ENCODE peak calls at places on chromosome 6, in eight cellular contexts. One of them, this sample, is unnamed.

GRCh38 chr6:25998379-25998778 is 35.8 kb downstream of the TRIM38 start:
- DNase-seq in body of pancreas: no peak
- DNase-seq in testis: no peak
- DNase-seq in aorta: no peak
- DNase-seq in caudate nucleus: no peak
- DNase-seq in heart left ventricle: no peak
- DNase-seq in naive thymus-derived CD4-positive, alpha-beta T cell: no peak
- DNase-seq in sigmoid colon: no peak
- DNase-seq in this sample: no peak

GRCh38 chr6:42890311-42891198 is 11.1 kb downstream of the RPL7L1 start:
- DNase-seq in caudate nucleus: peak
- DNase-seq in testis: peak
- DNase-seq in body of pancreas: peak
- DNase-seq in naive thymus-derived CD4-positive, alpha-beta T cell: peak
- DNase-seq in sigmoid colon: peak
- DNase-seq in aorta: peak
- DNase-seq in heart left ventricle: peak
- DNase-seq in this sample: peak

GRCh38 chr6:33411632-33412005 is 805 bp downstream of the PHF1 start:
- DNase-seq in sigmoid colon: no peak
- DNase-seq in heart left ventricle: no peak
- DNase-seq in naive thymus-derived CD4-positive, alpha-beta T cell: no peak
- DNase-seq in aorta: no peak
- DNase-seq in testis: no peak
- DNase-seq in body of pancreas: no peak
- DNase-seq in caudate nucleus: no peak
- DNase-seq in this sample: no peak

GRCh38 chr6:73286752-73287151 is 23.8 kb upstream of the KHDC1 start:
- DNase-seq in body of pancreas: no peak
- DNase-seq in heart left ventricle: no peak
- DNase-seq in caudate nucleus: no peak
- DNase-seq in sigmoid colon: no peak
- DNase-seq in aorta: no peak
- DNase-seq in testis: no peak
- DNase-seq in naive thymus-derived CD4-positive, alpha-beta T cell: no peak
- DNase-seq in this sample: no peak

GRCh38 chr6:107786179-107786578 is 37.9 kb downstream of the SCML4 start:
- DNase-seq in body of pancreas: no peak
- DNase-seq in heart left ventricle: no peak
- DNase-seq in aorta: no peak
- DNase-seq in sigmoid colon: no peak
- DNase-seq in caudate nucleus: no peak
- DNase-seq in naive thymus-derived CD4-positive, alpha-beta T cell: no peak
- DNase-seq in testis: no peak
- DNase-seq in this sample: no peak

GRCh38 chr6:52675372-52675771 is 4.5 kb downstream of the TMEM14A start:
- DNase-seq in sigmoid colon: no peak
- DNase-seq in body of pancreas: no peak
- DNase-seq in naive thymus-derived CD4-positive, alpha-beta T cell: no peak
- DNase-seq in testis: no peak
- DNase-seq in aorta: no peak
- DNase-seq in heart left ventricle: no peak
- DNase-seq in caudate nucleus: no peak
- DNase-seq in this sample: no peak

GRCh38 chr6:122609881-122610689 is at the start of gene PKIB:
- DNase-seq in sigmoid colon: peak
- DNase-seq in testis: peak
- DNase-seq in aorta: peak
- DNase-seq in body of pancreas: peak
- DNase-seq in heart left ventricle: peak
- DNase-seq in caudate nucleus: peak
- DNase-seq in naive thymus-derived CD4-positive, alpha-beta T cell: peak
- DNase-seq in this sample: peak

GRCh38 chr6:46888578-46888977 is 33.2 kb downstream of the ADGRF5 start:
- DNase-seq in body of pancreas: no peak
- DNase-seq in sigmoid colon: no peak
- DNase-seq in naive thymus-derived CD4-positive, alpha-beta T cell: no peak
- DNase-seq in aorta: no peak
- DNase-seq in heart left ventricle: no peak
- DNase-seq in caudate nucleus: no peak
- DNase-seq in testis: no peak
- DNase-seq in this sample: no peak

GRCh38 chr6:159691963-159692287 is 1.1 kb downstream of the SOD2 start:
- DNase-seq in caudate nucleus: no peak
- DNase-seq in sigmoid colon: no peak
- DNase-seq in testis: no peak
- DNase-seq in naive thymus-derived CD4-positive, alpha-beta T cell: no peak
- DNase-seq in aorta: no peak
- DNase-seq in body of pancreas: no peak
- DNase-seq in heart left ventricle: no peak
- DNase-seq in this sample: no peak

GRCh38 chr6:6843057-6843627 is 254.6 kb downstream of the LY86 start:
- DNase-seq in caudate nucleus: no peak
- DNase-seq in sigmoid colon: no peak
- DNase-seq in testis: no peak
- DNase-seq in heart left ventricle: no peak
- DNase-seq in body of pancreas: no peak
- DNase-seq in aorta: no peak
- DNase-seq in naive thymus-derived CD4-positive, alpha-beta T cell: no peak
- DNase-seq in this sample: no peak

GRCh38 chr6:85364354-85364753 is 85.5 kb upstream of the NT5E start:
- DNase-seq in body of pancreas: no peak
- DNase-seq in testis: no peak
- DNase-seq in naive thymus-derived CD4-positive, alpha-beta T cell: no peak
- DNase-seq in aorta: no peak
- DNase-seq in sigmoid colon: no peak
- DNase-seq in heart left ventricle: no peak
- DNase-seq in caudate nucleus: no peak
- DNase-seq in this sample: peak

GRCh38 chr6:19472850-19473249 is 364.3 kb upstream of the ID4 start:
- DNase-seq in sigmoid colon: no peak
- DNase-seq in aorta: no peak
- DNase-seq in body of pancreas: no peak
- DNase-seq in testis: no peak
- DNase-seq in heart left ventricle: no peak
- DNase-seq in naive thymus-derived CD4-positive, alpha-beta T cell: no peak
- DNase-seq in caudate nucleus: no peak
- DNase-seq in this sample: no peak

GRCh38 chr6:43308101-43308989 is at the start of gene CRIP3:
- DNase-seq in naive thymus-derived CD4-positive, alpha-beta T cell: peak
- DNase-seq in body of pancreas: peak
- DNase-seq in testis: peak
- DNase-seq in sigmoid colon: no peak
- DNase-seq in caudate nucleus: no peak
- DNase-seq in heart left ventricle: peak
- DNase-seq in aorta: no peak
- DNase-seq in this sample: no peak

GRCh38 chr6:36949636-36950035 is 4.9 kb upstream of the PI16 start:
- DNase-seq in testis: no peak
- DNase-seq in aorta: no peak
- DNase-seq in caudate nucleus: no peak
- DNase-seq in naive thymus-derived CD4-positive, alpha-beta T cell: no peak
- DNase-seq in body of pancreas: no peak
- DNase-seq in heart left ventricle: no peak
- DNase-seq in sigmoid colon: no peak
- DNase-seq in this sample: no peak

GRCh38 chr6:25278914-25279747 is at the start of gene CARMIL1:
- DNase-seq in body of pancreas: peak
- DNase-seq in sigmoid colon: peak
- DNase-seq in aorta: peak
- DNase-seq in heart left ventricle: peak
- DNase-seq in testis: peak
- DNase-seq in naive thymus-derived CD4-positive, alpha-beta T cell: peak
- DNase-seq in caudate nucleus: peak
- DNase-seq in this sample: peak

GRCh38 chr6:169343886-169344525 is 90.4 kb upstream of the THBS2 start:
- DNase-seq in heart left ventricle: no peak
- DNase-seq in sigmoid colon: no peak
- DNase-seq in caudate nucleus: no peak
- DNase-seq in body of pancreas: no peak
- DNase-seq in naive thymus-derived CD4-positive, alpha-beta T cell: no peak
- DNase-seq in aorta: no peak
- DNase-seq in testis: no peak
- DNase-seq in this sample: no peak

GRCh38 chr6:1153696-1154245 is 158.1 kb upstream of the FOXQ1 start:
- DNase-seq in aorta: no peak
- DNase-seq in heart left ventricle: no peak
- DNase-seq in caudate nucleus: no peak
- DNase-seq in body of pancreas: no peak
- DNase-seq in sigmoid colon: no peak
- DNase-seq in naive thymus-derived CD4-positive, alpha-beta T cell: no peak
- DNase-seq in testis: no peak
- DNase-seq in this sample: no peak

GRCh38 chr6:28124350-28124970 is at the start of gene ZSCAN16:
- DNase-seq in body of pancreas: peak
- DNase-seq in aorta: peak
- DNase-seq in heart left ventricle: peak
- DNase-seq in testis: peak
- DNase-seq in caudate nucleus: peak
- DNase-seq in sigmoid colon: peak
- DNase-seq in naive thymus-derived CD4-positive, alpha-beta T cell: peak
- DNase-seq in this sample: peak

DNA sequence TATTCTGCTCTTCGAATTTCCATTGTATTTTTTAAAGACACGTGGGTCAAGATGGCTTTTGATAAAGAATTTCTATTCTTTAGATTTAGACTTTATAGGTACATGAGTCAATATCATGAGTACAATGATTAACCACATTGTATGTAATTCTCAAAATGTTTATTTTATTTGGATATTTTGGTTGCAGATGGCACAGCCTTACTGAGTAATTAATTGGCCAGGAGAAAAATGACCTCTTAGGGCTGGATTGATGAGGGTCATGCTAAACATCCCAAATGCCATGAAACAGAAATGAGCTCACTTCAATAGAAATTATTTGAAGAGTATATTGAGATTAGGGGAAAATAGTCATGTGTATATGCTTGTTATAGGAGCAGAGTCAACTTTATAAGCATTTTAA is 131.2 kb upstream of the CCN2 start:
- DNase-seq in body of pancreas: no peak
- DNase-seq in testis: no peak
- DNase-seq in aorta: no peak
- DNase-seq in sigmoid colon: no peak
- DNase-seq in caudate nucleus: no peak
- DNase-seq in naive thymus-derived CD4-positive, alpha-beta T cell: no peak
- DNase-seq in heart left ventricle: no peak
- DNase-seq in this sample: no peak
- H3K27ac ChIP-seq in body of pancreas: no peak
- H3K27ac ChIP-seq in testis: no peak
- H3K27ac ChIP-seq in aorta: no peak
- H3K27ac ChIP-seq in sigmoid colon: no peak
- H3K27ac ChIP-seq in caudate nucleus: no peak
- H3K27ac ChIP-seq in naive thymus-derived CD4-positive, alpha-beta T cell: no peak
- H3K27ac ChIP-seq in heart left ventricle: no peak
- H3K27ac ChIP-seq in this sample: no peak

DNA sequence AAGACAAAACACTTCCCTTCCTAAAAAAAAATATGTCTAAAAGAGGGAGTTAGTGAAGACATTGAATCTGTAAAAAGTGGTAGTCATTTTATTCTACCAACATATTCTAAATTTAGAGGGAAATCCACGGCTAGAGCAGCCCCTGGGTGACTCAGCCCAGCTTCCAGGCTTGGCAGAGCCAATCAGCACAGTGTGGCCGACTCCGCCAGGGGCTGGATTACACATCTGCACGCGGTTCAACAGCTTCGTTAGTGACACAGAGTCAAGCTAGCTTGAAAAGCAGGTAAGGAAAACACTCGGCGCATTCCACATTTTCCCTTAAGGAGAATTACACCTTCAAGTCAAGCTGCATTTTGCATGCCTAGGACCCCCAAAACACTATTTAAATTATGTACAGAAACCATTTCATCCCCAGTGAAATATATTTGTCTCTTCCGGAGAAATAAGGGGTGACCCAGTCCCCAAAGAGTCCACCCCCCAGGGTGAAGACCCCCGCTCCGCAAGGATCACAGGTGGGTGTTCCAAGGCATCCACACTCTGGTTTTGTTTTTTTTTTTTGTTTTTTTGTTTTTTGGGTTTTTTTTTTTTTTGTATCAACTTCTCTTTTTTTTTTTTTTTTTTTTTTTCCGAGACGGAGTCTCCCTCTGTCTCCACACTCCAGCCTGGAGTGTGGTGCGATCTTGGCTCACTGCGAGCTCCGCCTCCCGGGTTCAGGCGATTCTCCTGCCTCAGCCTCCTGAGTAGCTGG is 58.4 kb upstream of the ARID1B start:
- DNase-seq in naive thymus-derived CD4-positive, alpha-beta T cell: no peak
- DNase-seq in caudate nucleus: no peak
- DNase-seq in sigmoid colon: peak
- DNase-seq in heart left ventricle: no peak
- DNase-seq in aorta: peak
- DNase-seq in body of pancreas: peak
- DNase-seq in testis: peak
- DNase-seq in this sample: no peak
- H3K27ac ChIP-seq in naive thymus-derived CD4-positive, alpha-beta T cell: peak
- H3K27ac ChIP-seq in caudate nucleus: peak
- H3K27ac ChIP-seq in sigmoid colon: peak
- H3K27ac ChIP-seq in heart left ventricle: peak
- H3K27ac ChIP-seq in aorta: no peak
- H3K27ac ChIP-seq in body of pancreas: peak
- H3K27ac ChIP-seq in testis: peak
- H3K27ac ChIP-seq in this sample: peak

DNA sequence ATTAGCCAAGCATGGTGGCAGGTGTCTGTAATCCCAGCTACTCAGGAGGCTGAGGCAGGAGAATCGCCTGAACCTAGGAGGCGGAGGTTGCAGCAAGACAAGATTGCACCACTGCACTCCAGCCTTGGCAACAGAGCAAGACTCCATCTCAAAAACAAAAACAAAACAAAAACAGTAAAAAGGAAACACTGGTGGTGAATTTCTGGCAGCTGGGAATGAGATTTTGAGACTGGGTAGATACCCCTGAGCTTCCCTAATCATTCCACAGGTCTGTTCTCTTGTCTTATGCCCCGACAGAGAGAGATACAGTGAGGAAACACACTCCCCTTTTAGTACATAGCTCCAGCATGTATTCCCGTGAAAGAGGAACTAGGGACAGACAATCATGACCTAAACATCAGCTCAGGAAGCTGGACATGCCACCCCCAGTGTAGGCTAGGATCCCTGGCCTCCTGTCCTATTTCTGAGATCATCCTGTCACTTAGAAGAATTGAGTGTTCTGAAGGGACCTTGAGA is 9.6 kb downstream of the MAN1A1 start:
- DNase-seq in sigmoid colon: no peak
- DNase-seq in body of pancreas: no peak
- DNase-seq in heart left ventricle: no peak
- DNase-seq in testis: no peak
- DNase-seq in caudate nucleus: no peak
- DNase-seq in aorta: no peak
- DNase-seq in naive thymus-derived CD4-positive, alpha-beta T cell: no peak
- DNase-seq in this sample: no peak
- H3K27ac ChIP-seq in sigmoid colon: no peak
- H3K27ac ChIP-seq in body of pancreas: peak
- H3K27ac ChIP-seq in heart left ventricle: no peak
- H3K27ac ChIP-seq in testis: no peak
- H3K27ac ChIP-seq in caudate nucleus: peak
- H3K27ac ChIP-seq in aorta: no peak
- H3K27ac ChIP-seq in naive thymus-derived CD4-positive, alpha-beta T cell: no peak
- H3K27ac ChIP-seq in this sample: no peak

DNA sequence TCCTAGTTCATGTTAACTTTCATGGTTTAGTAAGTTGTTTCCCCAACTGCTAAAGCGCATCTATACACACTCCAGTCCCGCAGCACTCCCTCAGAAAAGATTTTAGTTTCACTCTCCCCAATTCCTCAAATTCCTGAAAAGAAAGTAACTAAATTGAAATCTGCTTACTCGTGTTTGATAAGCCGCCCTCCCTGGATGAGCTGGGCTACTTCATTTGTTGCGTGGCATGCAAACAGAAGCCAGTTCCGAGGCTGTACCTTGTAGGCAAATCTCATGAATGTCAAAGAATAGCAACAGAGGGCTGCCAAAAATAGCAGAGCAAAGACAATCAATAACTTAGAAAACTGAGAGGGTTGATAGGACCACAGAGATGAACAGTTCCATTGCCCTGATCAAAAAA is 16.9 kb downstream of the MPC1 start:
- DNase-seq in aorta: no peak
- DNase-seq in heart left ventricle: no peak
- DNase-seq in caudate nucleus: no peak
- DNase-seq in sigmoid colon: no peak
- DNase-seq in testis: peak
- DNase-seq in body of pancreas: no peak
- DNase-seq in naive thymus-derived CD4-positive, alpha-beta T cell: no peak
- DNase-seq in this sample: no peak
- H3K27ac ChIP-seq in aorta: peak
- H3K27ac ChIP-seq in heart left ventricle: peak
- H3K27ac ChIP-seq in caudate nucleus: peak
- H3K27ac ChIP-seq in sigmoid colon: peak
- H3K27ac ChIP-seq in testis: peak
- H3K27ac ChIP-seq in body of pancreas: no peak
- H3K27ac ChIP-seq in naive thymus-derived CD4-positive, alpha-beta T cell: no peak
- H3K27ac ChIP-seq in this sample: no peak

This sample was measured in RWPE2.